ENCODE peak calls at places on chromosomes 1 and 21, in four cellular contexts. Y is suprapubic skin, A is endothelial cell of umbilical vein, C is K562. B is an unnamed sample.

GRCh38 chr1:214615871-214616270 is 12.9 kb downstream of the CENPF start:
- DNase-seq in Y (no peak), A (peak), C (no peak), B (no peak)

GRCh38 chr1:113951719-113952118 is 22.6 kb downstream of the HIPK1 start:
- DNase-seq in Y (no peak), A (no peak), C (no peak), B (no peak)

GRCh38 chr1:25356848-25357247 is 18.7 kb downstream of the TMEM50A start:
- DNase-seq in Y (no peak), A (no peak), C (no peak), B (no peak)

GRCh38 chr21:46097826-46098286 is at the start of gene COL6A2:
- DNase-seq in Y (peak), A (no peak), C (peak), B (peak)

GRCh38 chr1:62229468-62229867 is 34.8 kb downstream of the L1TD1 start:
- DNase-seq in Y (no peak), A (no peak), C (no peak), B (no peak)

GRCh38 chr1:174942547-174943255 is 57.0 kb upstream of the CACYBP start:
- DNase-seq in Y (no peak), A (no peak), C (no peak), B (no peak)

GRCh38 chr1:110850145-110850544 is 22.8 kb upstream of the CD53 start:
- DNase-seq in Y (no peak), A (no peak), C (no peak), B (no peak)

GRCh38 chr21:45624356-45624854 is 19.1 kb upstream of the PCBP3 start:
- DNase-seq in Y (peak), A (no peak), C (no peak), B (no peak)

GRCh38 chr1:1136547-1137230 is 20.8 kb upstream of the C1orf159 start:
- DNase-seq in Y (no peak), A (no peak), C (peak), B (no peak)

GRCh38 chr1:113388621-113389355 is 1.5 kb upstream of the MAGI3 start:
- DNase-seq in Y (no peak), A (peak), C (peak), B (peak)

GRCh38 chr1:81634294-81634693 is 166.4 kb upstream of the ADGRL2 start:
- DNase-seq in Y (no peak), A (no peak), C (no peak), B (no peak)

GRCh38 chr1:88920845-88921244 is 29.5 kb upstream of the GTF2B start:
- DNase-seq in Y (no peak), A (no peak), C (no peak), B (no peak)

GRCh38 chr1:165174485-165174884 is 182.0 kb downstream of the LMX1A start:
- DNase-seq in Y (no peak), A (no peak), C (no peak), B (no peak)

GRCh38 chr21:42724226-42724920 is 71.0 kb downstream of the PDE9A start:
- DNase-seq in Y (no peak), A (peak), C (no peak), B (peak)

GRCh38 chr1:43766818-43767525 is 59.6 kb downstream of the ST3GAL3 start:
- DNase-seq in Y (no peak), A (no peak), C (no peak), B (no peak)

GRCh38 chr1:56491441-56491840 is 87.9 kb downstream of the PLPP3 start:
- DNase-seq in Y (no peak), A (peak), C (no peak), B (no peak)

GRCh38 chr1:214400136-214400535 is 119.2 kb downstream of the SMYD2 start:
- DNase-seq in Y (no peak), A (no peak), C (no peak), B (no peak)

GRCh38 chr1:56397811-56398231 is 181.5 kb downstream of the PLPP3 start:
- DNase-seq in Y (no peak), A (no peak), C (no peak), B (no peak)

GRCh38 chr1:62530516-62531154 is 66.7 kb upstream of the ANGPTL3 start:
- DNase-seq in Y (no peak), A (peak), C (peak), B (no peak)

GRCh38 chr1:152043870-152044269 is 7.1 kb upstream of the S100A11 start:
- DNase-seq in Y (no peak), A (no peak), C (no peak), B (no peak)

GRCh38 chr1:176773038-176773437 is 310.1 kb downstream of the PAPPA2 start:
- DNase-seq in Y (no peak), A (no peak), C (no peak), B (no peak)

GRCh38 chr1:174230399-174230798 is 71.1 kb downstream of the RABGAP1L start:
- DNase-seq in Y (no peak), A (no peak), C (no peak), B (no peak)

DNA sequence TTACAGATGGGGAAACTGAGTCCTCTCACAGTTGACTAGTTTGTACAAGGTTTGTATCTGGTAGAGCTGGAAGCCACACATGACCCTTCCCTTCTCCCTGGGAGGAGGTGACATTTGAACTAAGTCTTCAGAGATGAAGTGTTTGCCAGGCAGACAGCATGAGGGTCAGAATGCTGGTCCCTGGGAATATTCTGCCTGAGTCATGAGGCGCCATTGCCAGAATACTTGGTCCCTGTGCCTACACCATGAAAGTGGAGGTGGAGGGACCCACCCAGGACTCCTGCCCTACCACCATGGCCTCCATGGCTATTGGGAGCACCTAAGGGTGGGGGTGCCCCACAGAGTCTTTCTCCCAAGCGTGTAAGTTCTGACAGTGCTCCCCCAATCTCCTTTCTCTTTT is 7.0 kb downstream of the RPS6KA1 start:
- DNase-seq in Y (no peak), A (no peak), C (no peak), B (no peak)
- TF ChIP-seq POLR2A in Y (no peak), A (no peak), C (no peak), B (no peak)

GRCh38 chr1:243254233-243254926 is 701 bp downstream of the CEP170 start:
- DNase-seq in Y (peak), A (peak), C (peak), B (peak)

GRCh38 chr1:243253927-243254232 is 1.2 kb downstream of the CEP170 start:
- DNase-seq in Y (no peak), A (no peak), C (no peak), B (no peak)

GRCh38 chr1:243256590-243256989 is 749 bp downstream of the SDCCAG8 start:
- DNase-seq in Y (no peak), A (peak), C (no peak), B (no peak)

GRCh38 chr1:243255791-243256512 is at the start of gene SDCCAG8:
- DNase-seq in Y (peak), A (peak), C (peak), B (peak)

DNA sequence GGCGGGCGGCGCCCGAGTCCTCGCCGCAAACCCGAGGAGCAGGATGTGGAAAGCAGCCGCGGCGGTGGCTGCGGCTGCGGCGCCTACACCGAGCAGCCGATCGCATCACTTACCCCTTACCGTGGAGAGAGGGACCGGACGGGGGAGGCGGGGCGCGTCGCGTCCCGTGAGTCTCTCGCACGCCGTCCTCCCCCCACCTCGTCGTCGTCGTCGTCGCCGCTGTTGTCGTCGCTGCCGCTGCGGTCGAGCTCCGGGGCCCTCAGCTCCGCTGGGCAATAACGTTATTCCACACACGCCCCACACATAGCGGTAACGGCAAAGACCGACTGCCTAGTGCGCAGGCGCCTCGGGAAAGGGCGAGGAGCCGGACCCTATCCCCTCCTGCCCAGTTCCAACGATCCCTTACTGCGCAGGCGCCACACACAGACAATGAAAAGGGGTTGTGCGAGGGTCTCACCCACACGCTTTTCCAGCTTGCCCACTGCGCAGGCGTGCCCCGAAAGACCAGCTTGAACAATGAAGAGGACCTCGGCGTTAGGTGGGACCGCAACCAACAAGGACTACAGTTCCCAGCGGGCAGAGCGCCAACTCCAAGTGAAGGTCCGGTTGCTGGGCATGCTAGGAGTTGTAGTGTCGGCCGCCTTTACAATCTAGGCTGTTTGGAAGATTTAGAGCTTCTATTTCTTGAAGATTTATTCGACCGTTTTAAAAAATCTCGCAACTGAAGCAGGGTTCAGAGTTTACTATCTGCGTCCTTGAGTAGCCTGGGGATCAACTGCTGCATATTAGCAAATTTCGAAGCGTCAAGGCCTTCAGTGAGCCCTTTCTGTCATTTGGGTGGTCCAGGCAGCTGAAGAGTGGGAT is at the start of gene CEP170:
- DNase-seq in Y (peak), A (peak), C (peak), B (peak)
- TF ChIP-seq POLR2A in Y (peak), A (peak), C (peak), B (peak)

GRCh38 chr1:6200188-6200809 is 904 bp upstream of the RPL22 start:
- DNase-seq in Y (no peak), A (no peak), C (no peak), B (no peak)

GRCh38 chr1:6202256-6202655 is 2.9 kb upstream of the RPL22 start:
- DNase-seq in Y (no peak), A (no peak), C (no peak), B (no peak)

GRCh38 chr1:6197746-6198427 is 1.5 kb downstream of the RPL22 start:
- DNase-seq in Y (no peak), A (no peak), C (no peak), B (no peak)

GRCh38 chr1:6198646-6199297 is 623 bp downstream of the RPL22 start:
- DNase-seq in Y (no peak), A (peak), C (no peak), B (no peak)

GRCh38 chr1:6199298-6200187 is at the start of gene RPL22:
- DNase-seq in Y (peak), A (peak), C (peak), B (peak)
- TF ChIP-seq POLR2A in Y (peak), A (peak), C (peak), B (peak)

DNA sequence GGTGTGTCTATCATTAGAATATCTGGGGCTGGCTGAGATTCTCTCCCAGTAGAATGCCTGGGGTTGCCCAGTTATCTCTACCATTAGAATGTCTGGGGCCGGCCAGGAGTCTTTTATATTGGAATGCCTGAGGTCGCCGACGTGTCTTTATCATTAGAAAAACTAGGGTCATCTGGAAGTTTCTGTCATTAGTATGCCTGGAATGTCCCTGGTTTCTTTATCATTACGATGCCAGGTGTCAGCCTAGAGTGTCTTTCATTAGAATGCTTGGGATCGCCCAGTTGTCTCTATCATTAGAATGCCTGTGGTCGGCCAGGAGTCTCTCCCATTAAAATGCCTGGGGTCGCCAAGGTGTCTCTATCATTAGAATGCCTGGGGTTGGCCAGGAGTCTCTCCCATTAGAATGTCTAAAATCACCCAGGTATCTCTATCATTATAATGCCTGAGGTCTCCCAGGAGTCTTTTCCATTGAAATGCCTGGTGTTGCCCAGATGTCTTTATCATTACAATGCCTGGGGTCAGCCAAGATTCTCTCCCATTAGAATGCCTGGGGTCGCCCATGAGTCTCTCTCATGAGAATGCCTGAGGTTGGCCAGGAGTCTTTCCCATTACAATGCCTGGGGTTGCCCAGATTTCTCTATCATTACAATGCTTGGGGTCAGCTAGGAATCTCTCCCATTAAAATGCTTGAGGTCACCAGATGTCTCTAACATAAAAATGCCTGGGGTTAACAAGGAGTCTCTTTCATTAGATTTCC is 53.2 kb downstream of the RNF187 start:
- DNase-seq in Y (peak), A (no peak), C (no peak), B (no peak)
- TF ChIP-seq POLR2A in Y (no peak), A (no peak), C (no peak), B (no peak)

GRCh38 chr1:172900359-172900997 is 150.3 kb downstream of the TNFSF18 start:
- DNase-seq in Y (no peak), A (no peak), C (no peak), B (no peak)
- TF ChIP-seq POLR2A in Y (no peak), A (no peak), C (no peak), B (no peak)

DNA sequence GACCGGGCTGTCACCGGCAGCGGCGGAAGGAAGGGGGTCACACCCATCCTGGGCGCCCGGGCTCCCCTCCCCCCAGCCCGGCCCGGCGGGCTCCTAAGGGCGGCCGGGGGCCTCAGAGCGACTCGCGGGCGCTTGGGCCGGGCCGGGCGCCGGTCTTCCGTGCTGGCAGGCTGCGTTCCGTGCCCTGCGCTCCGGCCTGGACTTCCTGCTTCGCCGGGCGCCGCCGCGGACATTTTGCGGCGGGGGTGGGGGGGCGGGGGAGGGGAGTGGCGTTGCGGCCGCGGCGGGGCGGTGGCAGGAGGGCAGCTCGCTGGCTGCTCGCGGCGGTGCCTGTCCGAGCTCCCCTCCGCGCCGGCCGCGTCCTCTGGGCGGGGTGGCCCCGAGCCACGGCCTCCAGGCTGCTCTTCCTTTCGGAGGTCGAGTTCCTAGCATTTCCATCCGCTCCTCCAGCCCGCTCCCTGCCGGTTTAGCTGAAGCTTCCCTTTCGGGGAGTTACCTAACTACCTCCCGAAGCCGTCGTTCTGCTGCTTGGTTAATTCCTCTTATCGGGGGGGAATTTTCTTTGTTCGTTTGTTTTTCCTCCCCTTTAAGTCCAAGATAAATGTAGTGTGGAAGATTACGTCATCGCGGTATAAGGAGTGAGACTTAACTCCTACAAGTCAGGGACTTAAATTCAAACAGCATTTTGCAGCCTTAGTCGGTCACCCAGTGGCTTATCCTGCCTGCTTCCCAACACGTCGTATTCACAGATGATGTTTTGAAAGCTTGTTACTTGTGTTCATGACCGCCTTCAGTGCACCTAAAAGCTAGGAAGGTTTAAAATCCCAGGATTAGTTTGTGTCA is 730 bp downstream of the CDC42 start:
- DNase-seq in Y (peak), A (peak), C (peak), B (peak)
- TF ChIP-seq POLR2A in Y (no peak), A (no peak), C (no peak), B (no peak)

B was measured in H54.